ENCODE peak calls at places on chromosome 15, in seven cellular contexts. L is lower lobe of right lung, E is upper lobe of right lung, N is A549, B is cardiac muscle cell, M is OCI-LY7, R is neural progenitor cell. A is an unnamed sample. For H3K4me1, the result is how much of the 10 kb centered on the place peaks cover.

GRCh38 chr15:76674883-76675282 is 230.3 kb downstream of the SCAPER start:
- DNase-seq in E (no peak), N (no peak), R (no peak), M (no peak), B (no peak), L (no peak), A (no peak)

GRCh38 chr15:78415284-78415683 is 22.7 kb upstream of the IREB2 start:
- DNase-seq in E (no peak), L (no peak), M (no peak), R (peak), N (peak), B (peak), A (no peak)

GRCh38 chr15:72197045-72197459 is 535 bp downstream of the GRAMD2A start:
- DNase-seq in L (no peak), M (no peak), N (no peak), B (no peak), E (no peak), R (peak), A (no peak)

GRCh38 chr15:39629376-39629775 is 48.5 kb downstream of the THBS1 start:
- DNase-seq in R (no peak), N (no peak), E (no peak), M (no peak), L (no peak), B (no peak), A (peak)

GRCh38 chr15:78276032-78276943 is 11.9 kb downstream of the DNAJA4 start:
- DNase-seq in N (no peak), E (no peak), M (no peak), B (no peak), R (no peak), L (no peak), A (no peak)

GRCh38 chr15:41730543-41730942 is 43.7 kb upstream of the MAPKBP1 start:
- DNase-seq in B (no peak), R (no peak), L (no peak), N (no peak), E (no peak), M (peak), A (no peak)

GRCh38 chr15:84824260-84824690 is 7.1 kb downstream of the ALPK3 start:
- DNase-seq in R (no peak), L (no peak), N (no peak), B (no peak), M (no peak), E (peak), A (no peak)

GRCh38 chr15:71683401-71684274 is 126.7 kb upstream of the NR2E3 start:
- DNase-seq in M (no peak), E (no peak), R (no peak), L (no peak), N (no peak), B (no peak), A (no peak)

GRCh38 chr15:80773122-80773551 is 6.0 kb upstream of the CEMIP start:
- DNase-seq in R (no peak), E (no peak), L (no peak), N (no peak), B (no peak), M (no peak), A (no peak)

GRCh38 chr15:68201153-68201878 is 3.8 kb downstream of the CALML4 start:
- DNase-seq in M (no peak), B (no peak), L (no peak), R (no peak), E (no peak), N (no peak), A (no peak)
- H3K4me1 ChIP-seq in M (under half), B (under half), L (under half), R (under half), E (under half), N (under half), A (under half)

GRCh38 chr15:63157066-63157890 is at the start of gene RPS27L:
- DNase-seq in L (peak), E (peak), R (peak), N (peak), M (peak), B (peak), A (peak)

GRCh38 chr15:63156086-63156707 is 1.1 kb downstream of the RPS27L start:
- DNase-seq in R (peak), N (no peak), M (peak), L (no peak), E (no peak), B (no peak), A (no peak)

GRCh38 chr15:63155486-63155885 is 1.8 kb downstream of the RPS27L start:
- DNase-seq in N (no peak), L (no peak), R (no peak), M (no peak), B (no peak), E (no peak), A (no peak)

GRCh38 chr15:63157891-63158431 is 684 bp upstream of the RPS27L start:
- DNase-seq in R (peak), E (no peak), M (peak), N (peak), L (no peak), B (peak), A (no peak)

DNA sequence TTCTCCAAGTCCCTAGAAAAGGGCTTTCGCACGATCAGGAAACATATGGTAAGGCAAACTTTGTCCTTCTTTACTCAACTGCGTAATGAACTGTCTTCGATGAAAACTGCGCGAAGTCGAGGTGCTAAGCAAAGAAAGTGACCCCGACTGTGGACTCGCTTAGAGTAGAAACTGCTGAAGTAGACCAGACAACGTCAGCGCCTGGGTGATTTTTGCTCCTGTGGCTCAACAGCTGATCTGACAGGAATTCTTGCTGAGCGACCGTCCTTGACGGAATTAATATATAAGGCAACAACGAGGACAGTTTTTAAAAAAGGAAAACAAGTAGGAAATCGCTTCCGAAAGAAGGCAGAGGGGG is 590 bp downstream of the RPS27L start:
- DNase-seq in R (peak), B (peak), L (no peak), E (no peak), M (peak), N (peak), A (no peak)
- H3K4me3 ChIP-seq in R (peak), B (peak), L (peak), E (peak), M (peak), N (peak), A (peak)

DNA sequence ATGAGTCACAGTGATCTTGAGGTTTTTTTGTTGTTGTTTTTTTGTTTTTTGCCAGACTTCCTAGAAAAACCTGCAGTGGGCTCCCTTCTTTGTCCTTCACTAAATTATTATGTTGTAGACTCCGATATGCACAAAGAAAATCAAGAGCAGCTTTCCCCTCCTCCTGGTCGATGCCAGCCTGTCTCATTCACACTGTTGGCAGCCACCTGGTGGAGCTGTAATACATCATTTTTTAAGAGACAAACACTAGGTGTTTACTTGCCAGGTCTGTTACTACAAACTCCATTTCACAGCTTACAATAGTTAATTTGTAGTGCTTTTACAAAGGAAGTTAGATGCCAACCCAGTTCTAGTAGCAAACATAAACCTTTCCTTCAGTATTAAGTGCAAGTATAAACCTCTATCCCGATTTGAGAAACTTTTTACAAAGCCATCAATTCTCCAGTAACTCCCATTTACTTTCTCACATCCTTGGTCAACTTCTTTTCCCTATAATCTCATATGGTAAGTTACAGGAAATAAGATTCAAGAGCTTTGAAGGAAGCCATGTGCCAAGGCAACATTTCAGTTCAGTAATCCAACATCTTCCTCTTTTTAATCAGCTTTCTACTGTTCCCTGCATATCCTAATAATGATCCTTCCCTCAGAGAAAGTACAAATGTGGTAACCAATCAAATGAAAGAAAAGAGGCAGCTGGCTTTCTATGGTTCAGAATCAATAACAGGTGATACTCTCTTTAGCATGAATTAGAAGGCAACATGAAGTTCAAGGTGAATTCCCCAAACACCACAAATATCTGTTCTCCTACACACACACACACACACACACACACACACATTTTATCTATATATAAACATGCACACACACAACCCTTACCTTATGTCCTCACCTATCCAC is 14.0 kb downstream of the AAGAB start:
- DNase-seq in M (peak), L (no peak), N (peak), B (peak), E (no peak), R (no peak), A (no peak)
- TF ChIP-seq CTCF in M (peak), L (peak), N (peak), B (no peak), E (peak), R (peak), A (peak)

DNA sequence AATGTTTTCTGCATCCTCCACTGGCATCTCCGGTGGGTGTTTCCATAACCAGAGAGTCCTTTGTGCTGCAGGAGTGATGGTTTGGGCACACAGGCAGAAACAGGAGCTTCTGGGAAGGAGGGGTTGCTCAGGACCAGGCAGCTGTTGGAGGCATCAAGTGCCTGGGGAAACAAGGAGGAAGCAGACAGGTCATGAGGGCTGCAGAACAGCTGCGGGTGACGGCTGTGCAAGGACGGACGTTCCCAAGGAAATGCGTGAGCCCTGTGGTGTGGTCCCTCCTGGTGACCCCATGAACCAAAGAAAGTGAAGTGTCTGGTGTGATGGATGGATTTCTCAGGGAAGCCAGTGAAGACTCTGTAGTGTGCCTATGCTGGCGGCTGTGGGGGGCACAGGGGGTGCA is 61.2 kb upstream of the TNFAIP8L3 start:
- DNase-seq in M (no peak), B (no peak), N (no peak), L (no peak), R (no peak), E (no peak), A (no peak)
- H3K4me1 ChIP-seq in M (under half), B (under half), N (under half), L (under half), R (under half), E (under half), A (under half)

GRCh38 chr15:74362482-74362881 is 5.0 kb downstream of the CYP11A1 start:
- DNase-seq in M (no peak), R (no peak), B (no peak), N (no peak), E (no peak), L (no peak), A (no peak)

GRCh38 chr15:74365619-74366445 is 1.6 kb downstream of the CYP11A1 start:
- DNase-seq in L (peak), N (no peak), M (no peak), E (peak), B (peak), R (peak), A (no peak)

GRCh38 chr15:74367296-74367854 is at the start of gene CYP11A1:
- DNase-seq in N (no peak), L (no peak), B (no peak), M (no peak), R (no peak), E (no peak), A (no peak)

GRCh38 chr15:74368121-74368520 is 675 bp upstream of the CYP11A1 start:
- DNase-seq in R (no peak), E (no peak), N (no peak), B (no peak), M (no peak), L (no peak), A (no peak)

GRCh38 chr15:74364936-74365618 is 2.4 kb downstream of the CYP11A1 start:
- DNase-seq in N (no peak), E (no peak), R (no peak), L (no peak), M (no peak), B (no peak), A (peak)
- H3K4me3 ChIP-seq in N (no peak), E (peak), R (peak), L (peak), M (no peak), B (peak), A (no peak)

DNA sequence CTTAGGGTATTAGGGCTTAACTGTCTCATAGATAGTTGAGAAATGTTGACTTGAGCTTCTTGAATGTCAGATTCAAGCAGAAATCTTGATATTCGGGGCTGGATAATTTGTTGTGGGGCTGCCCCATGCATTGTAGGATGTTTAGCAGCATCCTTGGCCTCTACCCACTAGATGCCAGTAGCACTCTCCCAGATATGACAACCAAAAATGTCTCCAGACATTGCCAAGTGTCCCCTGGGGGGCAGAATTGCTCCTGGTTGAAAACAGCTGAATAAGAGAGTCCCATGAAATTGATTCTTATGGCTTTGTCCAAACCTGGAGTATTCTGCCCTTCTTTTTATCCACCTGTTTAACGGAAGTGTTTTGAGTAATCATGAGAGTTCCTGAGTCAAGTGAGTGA is 15.9 kb upstream of the LCMT2 start:
- DNase-seq in N (no peak), B (no peak), M (peak), E (no peak), R (no peak), L (no peak), A (no peak)
- TF ChIP-seq CTCF in N (no peak), B (no peak), M (peak), E (no peak), R (no peak), L (no peak), A (no peak)

DNA sequence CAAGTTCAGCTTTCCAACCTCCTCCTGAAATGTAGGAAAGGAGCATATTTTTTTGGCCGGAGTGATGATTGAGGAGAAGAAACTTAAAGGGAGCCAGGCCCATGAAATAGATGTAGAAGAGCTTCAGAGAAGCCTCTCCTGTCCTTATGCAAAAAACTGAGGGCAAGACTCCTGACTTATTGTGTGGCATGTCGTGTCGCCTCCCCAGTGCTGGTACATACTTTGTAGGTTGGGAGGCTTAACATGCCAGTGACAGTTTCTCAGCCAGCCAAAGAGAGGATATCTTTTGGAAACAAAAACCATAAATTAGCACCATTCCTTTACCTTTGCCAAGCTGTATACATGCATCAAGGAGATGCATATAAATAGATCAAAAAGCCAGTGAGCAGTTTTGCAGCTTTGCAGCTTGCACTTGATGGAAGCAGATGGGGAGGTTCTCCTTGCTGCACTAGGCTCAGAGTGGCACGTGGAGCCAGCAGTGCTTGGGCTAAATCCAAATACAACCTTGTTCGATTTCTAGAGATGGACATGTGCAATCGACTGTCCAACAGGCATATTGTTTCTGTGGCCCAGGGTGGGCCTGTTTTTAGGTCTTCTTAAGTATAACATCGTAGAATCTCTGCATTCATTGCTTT is 10.2 kb downstream of the SLCO3A1 start:
- DNase-seq in N (no peak), E (no peak), R (no peak), M (no peak), B (peak), L (no peak), A (no peak)
- H3K4me1 ChIP-seq in N (under half), E (half or more), R (under half), M (half or more), B (half or more), L (half or more), A (under half)